ENCODE peak calls at places on chromosomes 1 and 21, in seven cellular contexts. U, A, P, F, N, R and G are unnamed samples.

GRCh38 chr1:108009603-108010195 is 44.7 kb upstream of the VAV3 start:
- DNase-seq in U (no peak), A (no peak), P (no peak), F (peak), N (no peak), R (no peak), G (no peak)

GRCh38 chr1:41773842-41774241 is 144.9 kb downstream of the HIVEP3 start:
- DNase-seq in U (no peak), A (no peak), P (no peak), F (no peak), N (no peak), R (no peak), G (no peak)

GRCh38 chr1:230068952-230069684 is 2.1 kb downstream of the GALNT2 start:
- DNase-seq in U (no peak), A (no peak), P (no peak), F (no peak), N (peak), R (peak), G (no peak)

GRCh38 chr1:48047116-48047515 is 49.9 kb upstream of the TRABD2B start:
- DNase-seq in U (no peak), A (no peak), P (no peak), F (no peak), N (no peak), R (no peak), G (no peak)

GRCh38 chr1:81208441-81208840 is 592.3 kb upstream of the ADGRL2 start:
- DNase-seq in U (no peak), A (no peak), P (no peak), F (no peak), N (no peak), R (no peak), G (no peak)

GRCh38 chr21:42397291-42398129 is 1.7 kb upstream of the TMPRSS3 start:
- DNase-seq in U (peak), A (no peak), P (no peak), F (no peak), N (no peak), R (no peak), G (peak)

GRCh38 chr1:21756393-21757089 is 26.4 kb downstream of the USP48 start:
- DNase-seq in U (no peak), A (no peak), P (no peak), F (no peak), N (peak), R (no peak), G (no peak)

GRCh38 chr21:46024983-46025860 is 43.7 kb downstream of the COL6A1 start:
- DNase-seq in U (no peak), A (no peak), P (no peak), F (peak), N (peak), R (no peak), G (no peak)

GRCh38 chr1:239810071-239810481 is 281.6 kb upstream of the FMN2 start:
- DNase-seq in U (no peak), A (no peak), P (no peak), F (peak), N (no peak), R (no peak), G (no peak)

GRCh38 chr1:231443363-231443762 is 21.3 kb upstream of the EGLN1 start:
- DNase-seq in U (no peak), A (no peak), P (no peak), F (no peak), N (no peak), R (no peak), G (no peak)

GRCh38 chr1:216612291-216612690 is 110.9 kb downstream of the ESRRG start:
- DNase-seq in U (no peak), A (no peak), P (no peak), F (no peak), N (no peak), R (no peak), G (no peak)

GRCh38 chr1:44025816-44026215 is 5.4 kb downstream of the SLC6A9 start:
- DNase-seq in U (no peak), A (no peak), P (no peak), F (no peak), N (no peak), R (no peak), G (no peak)

GRCh38 chr1:225909477-225909876 is 14.6 kb downstream of the PYCR2 start:
- DNase-seq in U (no peak), A (no peak), P (no peak), F (no peak), N (no peak), R (no peak), G (no peak)

GRCh38 chr1:166902279-166902678 is 26.2 kb upstream of the TADA1 start:
- DNase-seq in U (no peak), A (no peak), P (no peak), F (peak), N (no peak), R (no peak), G (no peak)

GRCh38 chr1:164801246-164801731 is 242.3 kb downstream of the PBX1 start:
- DNase-seq in U (no peak), A (no peak), P (peak), F (no peak), N (no peak), R (no peak), G (no peak)

GRCh38 chr1:181101581-181102226 is 13.2 kb downstream of the IER5 start:
- DNase-seq in U (no peak), A (no peak), P (peak), F (peak), N (no peak), R (no peak), G (no peak)

GRCh38 chr1:230232352-230232751 is 165.3 kb downstream of the GALNT2 start:
- DNase-seq in U (no peak), A (no peak), P (no peak), F (peak), N (no peak), R (no peak), G (no peak)

GRCh38 chr1:116390195-116390594 is 17.2 kb downstream of the ATP1A1 start:
- DNase-seq in U (no peak), A (no peak), P (no peak), F (no peak), N (no peak), R (peak), G (no peak)

GRCh38 chr1:169027607-169028320 is 78.7 kb upstream of the ATP1B1 start:
- DNase-seq in U (no peak), A (no peak), P (no peak), F (no peak), N (peak), R (peak), G (no peak)

GRCh38 chr1:240404286-240404685 is 207.7 kb downstream of the GREM2 start:
- DNase-seq in U (no peak), A (no peak), P (no peak), F (no peak), N (no peak), R (no peak), G (no peak)

GRCh38 chr21:44801468-44802395 is at the start of gene UBE2G2:
- DNase-seq in U (peak), A (peak), P (peak), F (peak), N (peak), R (peak), G (peak)

GRCh38 chr1:109891930-109892329 is 18.7 kb upstream of the CSF1 start:
- DNase-seq in U (no peak), A (no peak), P (peak), F (no peak), N (no peak), R (no peak), G (peak)

GRCh38 chr1:3011631-3012510 is 9.4 kb upstream of the ACTRT2 start:
- DNase-seq in U (no peak), A (no peak), P (no peak), F (peak), N (no peak), R (no peak), G (no peak)

GRCh38 chr1:119159096-119159495 is 18.6 kb upstream of the WARS2 start:
- DNase-seq in U (no peak), A (no peak), P (peak), F (no peak), N (no peak), R (no peak), G (no peak)

GRCh38 chr1:157829210-157829609 is 9.3 kb upstream of the FCRL1 start:
- DNase-seq in U (no peak), A (no peak), P (no peak), F (no peak), N (no peak), R (no peak), G (no peak)

GRCh38 chr21:43958364-43959158 is 53.5 kb upstream of the TRAPPC10 start:
- DNase-seq in U (no peak), A (no peak), P (no peak), F (no peak), N (no peak), R (no peak), G (no peak)

GRCh38 chr1:29121951-29122661 is 1.6 kb downstream of the TMEM200B start:
- DNase-seq in U (no peak), A (peak), P (peak), F (peak), N (peak), R (no peak), G (peak)

GRCh38 chr1:119015547-119015946 is 27.4 kb upstream of the TBX15 start:
- DNase-seq in U (no peak), A (no peak), P (no peak), F (no peak), N (no peak), R (no peak), G (no peak)

GRCh38 chr1:12383786-12384185 is 154.0 kb downstream of the VPS13D start:
- DNase-seq in U (no peak), A (no peak), P (no peak), F (peak), N (no peak), R (no peak), G (no peak)

GRCh38 chr1:111507411-111508201 is 4.2 kb upstream of the ADORA3 start:
- DNase-seq in U (peak), A (peak), P (peak), F (peak), N (peak), R (peak), G (peak)

GRCh38 chr1:41241748-41242644 is at the start of gene SCMH1:
- DNase-seq in U (peak), A (peak), P (peak), F (peak), N (peak), R (peak), G (peak)

GRCh38 chr1:152926091-152926490 is 17.7 kb downstream of the IVL start:
- DNase-seq in U (no peak), A (no peak), P (no peak), F (peak), N (no peak), R (peak), G (no peak)

GRCh38 chr1:205477759-205478247 is 22.0 kb upstream of the BLACAT1 start:
- DNase-seq in U (no peak), A (no peak), P (no peak), F (peak), N (no peak), R (no peak), G (no peak)

GRCh38 chr1:27513958-27514357 is 24.0 kb upstream of the WASF2 start:
- DNase-seq in U (no peak), A (no peak), P (no peak), F (no peak), N (no peak), R (no peak), G (no peak)

GRCh38 chr1:204842369-204842768 is 28.3 kb upstream of the NFASC start:
- DNase-seq in U (no peak), A (no peak), P (no peak), F (no peak), N (no peak), R (no peak), G (no peak)

GRCh38 chr1:85328713-85329376 is 52.4 kb upstream of the BCL10 start:
- DNase-seq in U (no peak), A (peak), P (peak), F (peak), N (no peak), R (no peak), G (no peak)

GRCh38 chr1:48665743-48666142 is 110.9 kb downstream of the BEND5 start:
- DNase-seq in U (no peak), A (no peak), P (no peak), F (no peak), N (no peak), R (no peak), G (no peak)

GRCh38 chr1:60425528-60425927 is 352.0 kb upstream of the C1orf87 start:
- DNase-seq in U (no peak), A (peak), P (peak), F (no peak), N (peak), R (peak), G (no peak)
- TF ChIP-seq CTCF in U (peak), A (peak), P (peak), F (peak), N (peak), R (no peak), G (peak)

DNA sequence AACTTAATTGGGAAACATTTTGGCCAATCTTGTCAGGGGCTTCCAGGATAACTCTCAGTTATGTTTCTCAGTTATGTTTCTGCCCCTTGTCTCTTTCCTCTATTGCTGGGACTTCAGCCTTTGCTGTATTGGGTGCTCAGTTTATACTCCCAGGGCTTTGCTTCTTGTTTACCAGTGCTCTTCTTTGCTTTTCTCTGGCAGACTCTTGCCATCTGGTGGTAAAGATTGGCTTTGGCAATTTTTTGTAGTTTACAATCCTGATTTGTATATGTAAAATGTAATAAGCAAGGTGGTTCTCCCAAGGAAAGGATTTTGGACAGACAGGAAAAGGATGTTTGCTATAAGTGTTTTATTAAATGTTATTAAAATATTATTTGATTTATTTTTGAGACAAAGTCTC is 37.9 kb downstream of the FABP3 start:
- DNase-seq in U (no peak), A (no peak), P (peak), F (peak), N (peak), R (peak), G (no peak)
- TF ChIP-seq CTCF in U (peak), A (peak), P (peak), F (peak), N (peak), R (peak), G (no peak)

DNA sequence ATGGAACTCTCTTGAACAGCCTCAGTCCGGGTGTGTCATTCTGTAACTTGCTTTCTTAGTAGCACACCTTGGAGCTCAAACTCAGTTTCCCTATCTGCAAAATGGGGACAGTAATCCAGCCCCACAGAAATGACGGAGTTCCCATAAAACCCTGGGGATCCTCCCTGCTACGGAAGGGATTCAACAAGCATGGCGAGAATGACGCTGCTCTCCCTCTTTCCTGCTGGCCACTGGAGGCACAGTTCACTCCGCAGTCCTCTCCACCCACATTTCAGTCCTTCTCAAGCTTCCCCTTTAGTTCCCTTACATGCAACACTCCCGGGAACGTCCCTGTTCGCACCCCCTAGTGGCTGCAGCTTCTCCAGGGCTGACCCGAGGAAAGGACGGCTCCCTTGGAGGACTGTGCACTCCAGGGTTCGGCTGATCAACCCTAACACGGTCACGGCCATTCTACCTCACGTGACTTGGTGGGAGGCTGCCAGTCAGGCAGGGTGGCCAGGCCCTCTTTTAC is 20.6 kb downstream of the RUNX3 start:
- DNase-seq in U (peak), A (peak), P (peak), F (peak), N (peak), R (no peak), G (peak)
- TF ChIP-seq CTCF in U (peak), A (no peak), P (peak), F (peak), N (peak), R (peak), G (no peak)

GRCh38 chr1:236494586-236495207 is 29.1 kb upstream of the LGALS8 start:
- DNase-seq in U (no peak), A (no peak), P (no peak), F (no peak), N (no peak), R (no peak), G (no peak)
- TF ChIP-seq CTCF in U (no peak), A (no peak), P (no peak), F (no peak), N (no peak), R (no peak), G (no peak)

GRCh38 chr1:20485527-20486456 is at the start of gene CAMK2N1:
- DNase-seq in U (peak), A (peak), P (peak), F (peak), N (peak), R (peak), G (peak)

GRCh38 chr1:20484526-20485462 is 1.2 kb downstream of the CAMK2N1 start:
- DNase-seq in U (no peak), A (peak), P (peak), F (no peak), N (no peak), R (no peak), G (peak)

GRCh38 chr1:20483098-20483832 is 2.7 kb downstream of the CAMK2N1 start:
- DNase-seq in U (no peak), A (no peak), P (no peak), F (no peak), N (no peak), R (no peak), G (no peak)

GRCh38 chr1:20481643-20482498 is 4.1 kb downstream of the CAMK2N1 start:
- DNase-seq in U (no peak), A (no peak), P (no peak), F (no peak), N (no peak), R (no peak), G (no peak)

DNA sequence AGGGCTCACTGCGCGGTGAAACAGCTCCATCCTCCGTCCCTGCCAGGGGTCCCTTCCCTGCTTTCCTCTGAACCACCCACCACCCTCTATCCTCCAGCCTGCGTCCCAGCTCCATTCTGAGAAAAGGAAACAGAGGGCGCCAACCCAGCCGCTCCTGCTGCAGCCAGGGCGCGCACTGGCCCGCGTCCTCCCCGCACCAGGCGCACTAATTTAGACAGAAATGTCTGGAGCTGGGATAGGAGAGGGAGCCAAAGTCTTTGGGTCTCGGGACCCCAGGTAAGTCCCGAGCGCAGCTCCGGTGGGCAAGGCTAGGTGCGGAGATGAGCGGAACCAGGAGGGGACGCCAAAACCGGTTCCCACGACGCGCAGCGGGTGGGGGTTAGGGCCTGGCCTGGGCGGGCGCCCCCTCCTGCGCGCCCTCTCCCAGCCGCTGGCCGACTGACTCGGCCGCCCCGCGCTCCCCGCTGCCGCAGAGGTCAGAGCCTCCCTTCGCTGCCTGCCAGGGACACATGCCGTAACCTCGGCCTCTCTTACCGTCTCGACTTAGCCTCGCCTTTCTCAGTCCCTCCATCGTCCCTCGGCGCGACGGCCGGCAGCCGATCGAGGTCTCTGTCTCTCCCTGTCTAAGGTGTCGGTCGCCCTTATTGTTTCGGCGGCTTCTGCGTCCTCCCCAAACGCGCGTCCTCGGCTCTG is 2.0 kb downstream of the CAMK2N1 start:
- DNase-seq in U (peak), A (peak), P (peak), F (peak), N (peak), R (no peak), G (peak)
- TF ChIP-seq CTCF in U (peak), A (no peak), P (peak), F (peak), N (peak), R (no peak), G (no peak)

GRCh38 chr1:235087906-235088305 is 40.7 kb downstream of the TOMM20 start:
- DNase-seq in U (no peak), A (no peak), P (no peak), F (no peak), N (no peak), R (no peak), G (no peak)

GRCh38 chr1:235088440-235088839 is 40.2 kb downstream of the TOMM20 start:
- DNase-seq in U (no peak), A (no peak), P (no peak), F (no peak), N (no peak), R (no peak), G (no peak)

GRCh38 chr1:235093013-235093618 is 35.5 kb downstream of the TOMM20 start:
- DNase-seq in U (peak), A (peak), P (peak), F (peak), N (peak), R (no peak), G (peak)

GRCh38 chr1:235088907-235089306 is 39.7 kb downstream of the TOMM20 start:
- DNase-seq in U (no peak), A (no peak), P (no peak), F (no peak), N (no peak), R (no peak), G (no peak)

GRCh38 chr1:235090406-235091069 is 38.1 kb downstream of the TOMM20 start:
- DNase-seq in U (no peak), A (peak), P (peak), F (peak), N (peak), R (no peak), G (no peak)
- TF ChIP-seq CTCF in U (no peak), A (no peak), P (no peak), F (no peak), N (no peak), R (no peak), G (no peak)

DNA sequence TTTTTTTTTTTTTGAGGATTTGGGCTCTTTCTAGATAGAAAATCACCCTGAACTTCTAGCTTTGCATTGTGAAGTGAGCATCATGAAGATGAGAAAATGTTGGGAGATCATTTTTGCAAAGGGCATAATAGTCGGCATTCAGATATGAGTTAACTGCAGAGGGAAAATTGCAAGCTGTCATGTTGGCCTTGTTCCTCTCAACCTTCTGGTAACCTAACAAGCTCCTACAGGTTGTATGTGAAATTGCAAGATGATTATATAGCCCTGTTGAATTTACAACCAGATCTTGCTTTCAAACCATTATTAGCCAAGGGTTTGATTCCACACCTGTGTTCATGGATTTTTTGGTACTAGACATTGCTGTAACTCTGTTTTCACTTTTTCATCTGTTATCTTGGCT is 2.2 kb downstream of the ELOA start:
- DNase-seq in U (no peak), A (no peak), P (peak), F (peak), N (no peak), R (peak), G (no peak)
- TF ChIP-seq CTCF in U (peak), A (peak), P (peak), F (peak), N (peak), R (peak), G (peak)

GRCh38 chr1:62038594-62039284 is 155.9 kb upstream of the L1TD1 start:
- DNase-seq in U (no peak), A (no peak), P (no peak), F (no peak), N (no peak), R (no peak), G (no peak)
- TF ChIP-seq CTCF in U (peak), A (peak), P (no peak), F (no peak), N (no peak), R (no peak), G (peak)